ENCODE peak calls at places on chromosomes 7 and 10, in eight cellular contexts. X is heart right ventricle; A is CD8-positive, alpha-beta T cell; S is IMR-90; U is spleen; W is Peyer's patch; Z is GM12878; D is SJSA1. L is an unnamed sample.

GRCh38 chr7:15801041-15801440 is 114.6 kb upstream of the MEOX2 start:
- DNase-seq in X (no peak), A (no peak), S (no peak), U (no peak), W (no peak), Z (no peak), D (no peak), L (no peak)

GRCh38 chr10:117541405-117541908 is 1.1 kb upstream of the EMX2 start:
- DNase-seq in X (no peak), A (no peak), S (no peak), U (no peak), W (no peak), Z (no peak), D (no peak), L (no peak)

GRCh38 chr10:71443676-71444075 is 47.0 kb downstream of the CDH23 start:
- DNase-seq in X (no peak), A (no peak), S (no peak), U (no peak), W (no peak), Z (no peak), D (no peak), L (no peak)

GRCh38 chr7:130143986-130144618 is 61.1 kb downstream of the TMEM209 start:
- DNase-seq in X (no peak), A (no peak), S (no peak), U (peak; percentile 52), W (no peak), Z (no peak), D (no peak), L (peak; percentile 58)

GRCh38 chr10:18610517-18610916 is 40.9 kb downstream of the NSUN6 start:
- DNase-seq in X (no peak), A (no peak), S (peak; percentile 87), U (no peak), W (peak; percentile 64), Z (no peak), D (peak; percentile 71), L (peak; percentile 90)

GRCh38 chr10:58027431-58027830 is 240.3 kb downstream of the IPMK start:
- DNase-seq in X (no peak), A (no peak), S (peak; percentile 22), U (no peak), W (no peak), Z (no peak), D (peak; percentile 35), L (no peak)

GRCh38 chr10:3527869-3528268 is 257.1 kb downstream of the KLF6 start:
- DNase-seq in X (no peak), A (no peak), S (no peak), U (no peak), W (no peak), Z (no peak), D (no peak), L (no peak)

GRCh38 chr7:101630591-101630990 is 1.5 kb upstream of the MYL10 start:
- DNase-seq in X (no peak), A (no peak), S (peak; percentile 18), U (peak; percentile 72), W (no peak), Z (no peak), D (peak; percentile 30), L (no peak)

GRCh38 chr7:157238087-157238486 is 98.7 kb upstream of the DNAJB6 start:
- DNase-seq in X (peak; percentile 27), A (no peak), S (no peak), U (no peak), W (no peak), Z (no peak), D (no peak), L (no peak)

GRCh38 chr7:42611961-42612360 is 299.9 kb downstream of the C7orf25 start:
- DNase-seq in X (no peak), A (no peak), S (no peak), U (no peak), W (no peak), Z (no peak), D (no peak), L (no peak)

GRCh38 chr7:121395961-121396757 is at the start of gene FAM3C:
- DNase-seq in X (peak; percentile 92), A (peak; percentile 52), S (peak; percentile 88), U (peak; percentile 96), W (peak; percentile 94), Z (peak; percentile 53), D (peak; percentile 98), L (peak; percentile 89)

GRCh38 chr7:121395494-121395960 is 581 bp downstream of the FAM3C start:
- DNase-seq in X (no peak), A (peak; percentile 27), S (peak; percentile 13), U (peak; percentile 91), W (peak; percentile 69), Z (no peak), D (peak; percentile 56), L (peak; percentile 40)

GRCh38 chr7:121398246-121398645 is 2.1 kb upstream of the FAM3C start:
- DNase-seq in X (no peak), A (no peak), S (no peak), U (no peak), W (no peak), Z (no peak), D (no peak), L (peak; percentile 63)

GRCh38 chr7:121397346-121397745 is 1.2 kb upstream of the FAM3C start:
- DNase-seq in X (no peak), A (no peak), S (no peak), U (no peak), W (no peak), Z (no peak), D (no peak), L (peak; percentile 82)

DNA sequence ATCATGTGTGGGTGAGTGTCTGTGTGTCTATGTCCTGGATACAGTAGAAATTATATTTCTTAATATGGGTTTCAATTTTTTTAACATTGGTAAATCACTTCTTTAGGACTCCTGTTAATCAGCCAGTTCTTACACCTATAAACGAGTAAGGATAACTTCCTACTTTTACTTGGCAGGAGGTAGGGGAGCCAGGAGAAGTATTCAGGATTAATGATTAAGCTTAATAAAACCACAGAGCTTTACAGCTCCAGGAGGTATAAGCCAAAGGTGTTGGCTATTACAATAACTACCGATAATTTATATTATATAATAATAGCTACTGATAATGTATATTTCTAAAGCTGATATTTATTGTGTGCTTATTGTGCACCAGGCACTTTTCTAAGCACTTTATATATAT is 1.7 kb upstream of the FAM3C start:
- DNase-seq in X (no peak), A (no peak), S (no peak), U (no peak), W (no peak), Z (no peak), D (no peak), L (peak; percentile 80)
- H3K4me3 ChIP-seq in X (no peak overlapping the region), A (no peak overlapping the region), S (no peak overlapping the region), U (no peak overlapping the region), W (peak overlapping the region; percentile 27), Z (no peak overlapping the region), D (no peak overlapping the region), L (no peak overlapping the region)

GRCh38 chr10:113085776-113086175 is 135.7 kb downstream of the TCF7L2 start:
- DNase-seq in X (no peak), A (no peak), S (no peak), U (no peak), W (no peak), Z (no peak), D (no peak), L (no peak)

GRCh38 chr10:113084031-113084430 is 134.0 kb downstream of the TCF7L2 start:
- DNase-seq in X (no peak), A (no peak), S (peak; percentile 87), U (no peak), W (no peak), Z (no peak), D (no peak), L (no peak)

GRCh38 chr10:113088194-113088593 is 138.1 kb downstream of the TCF7L2 start:
- DNase-seq in X (no peak), A (no peak), S (no peak), U (no peak), W (no peak), Z (no peak), D (no peak), L (no peak)

GRCh38 chr10:113087082-113088029 is 137.3 kb downstream of the TCF7L2 start:
- DNase-seq in X (no peak), A (no peak), S (peak; percentile 100), U (no peak), W (peak; percentile 87), Z (no peak), D (peak; percentile 99), L (peak; percentile 97)

GRCh38 chr10:113086282-113086681 is 136.2 kb downstream of the TCF7L2 start:
- DNase-seq in X (no peak), A (no peak), S (no peak), U (no peak), W (peak; percentile 44), Z (no peak), D (peak; percentile 69), L (peak; percentile 68)
- H3K27ac ChIP-seq in X (no peak overlapping the region), A (no peak overlapping the region), S (peak overlapping the region; percentile 49), U (no peak overlapping the region), W (no peak overlapping the region), Z (no peak overlapping the region), D (peak overlapping the region; percentile 94), L (peak overlapping the region; percentile 72)

GRCh38 chr7:158588085-158588877 is 658 bp upstream of the PTPRN2 start:
- DNase-seq in X (no peak), A (no peak), S (no peak), U (no peak), W (no peak), Z (no peak), D (no peak), L (no peak)

GRCh38 chr7:158585721-158586498 is 1.7 kb downstream of the PTPRN2 start:
- DNase-seq in X (no peak), A (no peak), S (no peak), U (peak; percentile 55), W (no peak), Z (no peak), D (no peak), L (peak; percentile 28)

GRCh38 chr7:158587425-158588084 is at the start of gene PTPRN2:
- DNase-seq in X (peak; percentile 71), A (peak; percentile 10), S (peak; percentile 42), U (peak; percentile 77), W (peak; percentile 61), Z (no peak), D (no peak), L (peak; percentile 61)

GRCh38 chr7:158584392-158584791 is 3.2 kb downstream of the PTPRN2 start:
- DNase-seq in X (no peak), A (no peak), S (no peak), U (no peak), W (no peak), Z (no peak), D (no peak), L (no peak)

DNA sequence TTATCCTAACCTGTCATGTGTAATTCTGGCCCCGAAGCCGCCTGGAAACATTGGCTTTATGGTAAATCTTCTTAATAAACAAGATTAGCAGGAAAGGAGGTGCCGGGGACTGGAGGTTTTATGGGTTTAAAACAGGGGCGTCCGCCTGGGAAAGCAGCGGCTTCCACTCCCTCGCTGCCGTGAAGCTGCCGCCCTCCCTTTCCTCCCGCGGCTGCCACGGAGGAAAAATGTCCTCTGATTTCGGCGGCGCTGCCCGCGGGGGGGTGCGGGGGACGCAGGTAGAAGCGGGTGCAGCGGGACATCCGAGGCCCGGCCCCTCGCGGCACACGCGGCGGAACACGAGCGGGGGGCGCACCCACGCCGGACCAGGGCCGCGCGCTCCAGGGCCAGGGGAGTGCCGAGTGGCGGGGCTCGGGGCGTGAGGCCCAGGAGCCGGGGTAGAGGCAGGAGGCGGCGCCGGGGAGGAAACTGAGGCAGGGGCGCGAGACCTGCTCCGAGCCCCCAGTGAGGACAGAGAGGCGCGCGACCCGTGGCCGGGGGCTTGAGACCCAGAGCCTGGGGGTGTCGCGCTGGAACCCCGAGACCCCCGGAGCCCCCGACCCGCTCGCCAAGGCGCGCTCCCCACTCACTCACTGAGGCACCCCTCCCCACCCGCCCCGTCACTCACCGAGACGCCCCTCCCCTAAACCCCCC is 978 bp downstream of the PTPRN2 start:
- DNase-seq in X (no peak), A (no peak), S (no peak), U (peak; percentile 49), W (no peak), Z (no peak), D (no peak), L (no peak)
- H3K4me3 ChIP-seq in X (peak overlapping the region; percentile 10), A (no peak overlapping the region), S (no peak overlapping the region), U (no peak overlapping the region), W (peak overlapping the region; percentile 56), Z (no peak overlapping the region), D (no peak overlapping the region), L (peak overlapping the region; percentile 36)

GRCh38 chr7:7798510-7798909 is 80.1 kb upstream of the RPA3 start:
- DNase-seq in X (no peak), A (no peak), S (no peak), U (no peak), W (no peak), Z (no peak), D (no peak), L (no peak)
- H3K27ac ChIP-seq in X (no peak overlapping the region), A (no peak overlapping the region), S (peak overlapping the region; percentile 32), U (no peak overlapping the region), W (no peak overlapping the region), Z (no peak overlapping the region), D (no peak overlapping the region), L (no peak overlapping the region)

L was measured in small intestine.